ENCODE peak calls at places on chromosomes 3 and 15, in five cellular contexts. P is neural crest cell, V is endothelial cell, W is progenitor cell of endocrine pancreas, R is GM13976. O is an unnamed sample.

GRCh38 chr15:39573844-39574243 is 7.0 kb upstream of the THBS1 start:
- DNase-seq in W (no peak), P (no peak), R (no peak), V (no peak), O (no peak)

GRCh38 chr3:176807938-176808337 is 389.3 kb downstream of the TBL1XR1 start:
- DNase-seq in V (no peak), R (no peak), W (no peak), P (no peak), O (no peak)

GRCh38 chr15:63974036-63974435 is 72.2 kb downstream of the DAPK2 start:
- DNase-seq in P (no peak), W (no peak), V (no peak), R (no peak), O (no peak)

GRCh38 chr3:94001191-94001590 is 21.2 kb downstream of the ARL13B start:
- DNase-seq in V (no peak), P (no peak), W (no peak), R (no peak), O (no peak)

GRCh38 chr15:57158997-57159668 is 217.2 kb upstream of the CGNL1 start:
- DNase-seq in P (no peak), R (no peak), V (no peak), W (no peak), O (no peak)

GRCh38 chr3:8589880-8590556 is 54.6 kb downstream of the SSUH2 start:
- DNase-seq in V (no peak), P (no peak), W (no peak), R (no peak), O (no peak)

GRCh38 chr3:146091397-146091796 is 69.6 kb downstream of the PLOD2 start:
- DNase-seq in V (no peak), P (no peak), R (no peak), W (no peak), O (no peak)

GRCh38 chr3:101936419-101937331 is 87.4 kb downstream of the NFKBIZ start:
- DNase-seq in R (peak), W (no peak), V (no peak), P (no peak), O (no peak)

GRCh38 chr15:100895721-100896120 is 16.1 kb downstream of the ALDH1A3 start:
- DNase-seq in W (no peak), V (no peak), P (no peak), R (no peak), O (no peak)

GRCh38 chr15:99306694-99307338 is 55.5 kb downstream of the LRRC28 start:
- DNase-seq in W (no peak), P (no peak), R (no peak), V (no peak), O (no peak)

GRCh38 chr3:10408680-10409079 is 87.8 kb upstream of the SEC13 start:
- DNase-seq in W (no peak), P (no peak), R (no peak), V (no peak), O (no peak)

GRCh38 chr15:38796589-38796988 is 232.0 kb upstream of the RASGRP1 start:
- DNase-seq in V (no peak), W (no peak), R (no peak), P (no peak), O (no peak)

GRCh38 chr15:71337197-71337845 is 222.1 kb downstream of the THSD4 start:
- DNase-seq in W (no peak), V (no peak), R (no peak), P (no peak), O (no peak)

GRCh38 chr3:56837196-56837955 is 35.6 kb upstream of the ARHGEF3 start:
- DNase-seq in R (no peak), P (no peak), W (no peak), V (no peak), O (no peak)

GRCh38 chr3:11221818-11222217 is 50.4 kb upstream of the ATG7 start:
- DNase-seq in V (no peak), W (no peak), P (no peak), R (no peak), O (no peak)

GRCh38 chr15:74277245-74277644 is 41.1 kb downstream of the CCDC33 start:
- DNase-seq in R (no peak), V (no peak), P (no peak), W (no peak), O (no peak)

GRCh38 chr15:96551196-96551595 is 220.7 kb downstream of the NR2F2 start:
- DNase-seq in P (no peak), R (no peak), V (no peak), W (no peak), O (no peak)

GRCh38 chr3:71104090-71104489 is 479.4 kb downstream of the FOXP1 start:
- DNase-seq in W (no peak), P (no peak), R (no peak), V (no peak), O (no peak)

GRCh38 chr15:90309050-90309449 is 43.0 kb upstream of the ZNF774 start:
- DNase-seq in W (no peak), P (no peak), V (no peak), R (no peak), O (no peak)

GRCh38 chr3:147419062-147419701 is 10.0 kb downstream of the ZIC1 start:
- DNase-seq in V (peak), P (peak), R (peak), W (no peak), O (peak)

GRCh38 chr15:65578904-65579728 is 31.8 kb downstream of the INTS14 start:
- DNase-seq in P (no peak), W (no peak), R (no peak), V (peak), O (no peak)

GRCh38 chr3:147655236-147655635 is 246.1 kb downstream of the ZIC1 start:
- DNase-seq in W (no peak), P (no peak), R (no peak), V (no peak), O (no peak)

GRCh38 chr3:15659254-15659975 is 57.9 kb downstream of the BTD start:
- DNase-seq in W (no peak), R (no peak), V (no peak), P (no peak), O (no peak)

GRCh38 chr3:125123455-125123854 is 67.7 kb upstream of the HEG1 start:
- DNase-seq in W (no peak), V (no peak), P (no peak), R (no peak), O (no peak)

GRCh38 chr15:40902605-40903561 is 8.6 kb downstream of the VPS18 start:
- DNase-seq in P (no peak), V (no peak), R (no peak), W (no peak), O (no peak)

GRCh38 chr3:153503873-153504272 is 341.8 kb downstream of the RAP2B start:
- DNase-seq in R (no peak), P (no peak), V (no peak), W (no peak), O (no peak)

GRCh38 chr15:68369931-68370767 is 61.8 kb downstream of the ITGA11 start:
- DNase-seq in W (no peak), P (no peak), V (no peak), R (no peak), O (no peak)

GRCh38 chr3:38116471-38117162 is 20.3 kb downstream of the ACAA1 start:
- DNase-seq in P (no peak), R (no peak), V (no peak), W (no peak), O (no peak)
- TF ChIP-seq CTCF in P (no peak), R (no peak), V (no peak), W (no peak), O (no peak)

GRCh38 chr3:128605091-128606046 is 45.2 kb downstream of the RPN1 start:
- DNase-seq in V (no peak), R (no peak), W (no peak), P (no peak), O (no peak)
- TF ChIP-seq CTCF in V (no peak), R (no peak), W (no peak), P (no peak), O (no peak)

DNA sequence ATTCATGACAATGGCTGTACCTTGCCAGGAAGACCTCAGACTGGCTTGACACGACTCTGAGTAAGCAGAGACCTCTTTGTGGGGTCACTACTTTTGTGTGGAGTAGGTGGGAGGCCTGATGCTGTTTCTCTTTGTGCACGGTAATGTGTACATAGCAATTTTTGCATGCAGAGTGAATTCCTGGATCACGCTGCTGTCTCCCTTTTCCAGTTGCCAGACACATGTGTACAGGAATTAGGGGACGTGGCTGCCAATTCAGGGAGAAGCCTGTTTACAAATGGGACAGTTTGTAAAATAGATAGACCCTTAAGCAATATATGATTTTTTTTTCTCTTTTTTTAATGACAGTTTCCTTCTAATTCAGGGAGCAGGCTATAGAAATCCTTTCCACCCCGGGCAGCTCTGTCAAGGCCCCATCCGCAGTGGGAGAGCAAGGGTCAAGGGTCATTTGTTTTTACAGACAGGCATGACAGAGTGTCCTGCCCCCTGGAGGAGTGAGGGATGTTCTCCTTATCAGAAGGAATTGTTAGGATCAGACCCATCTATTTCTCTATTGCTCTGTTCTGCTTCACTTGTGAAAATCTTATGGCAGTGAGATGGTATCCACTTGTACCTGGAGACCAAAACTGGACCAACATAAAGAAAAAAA is 4.7 kb downstream of the CACNA1D start:
- DNase-seq in V (no peak), W (no peak), R (no peak), P (no peak), O (no peak)
- TF ChIP-seq CTCF in V (peak), W (no peak), R (no peak), P (no peak), O (no peak)

DNA sequence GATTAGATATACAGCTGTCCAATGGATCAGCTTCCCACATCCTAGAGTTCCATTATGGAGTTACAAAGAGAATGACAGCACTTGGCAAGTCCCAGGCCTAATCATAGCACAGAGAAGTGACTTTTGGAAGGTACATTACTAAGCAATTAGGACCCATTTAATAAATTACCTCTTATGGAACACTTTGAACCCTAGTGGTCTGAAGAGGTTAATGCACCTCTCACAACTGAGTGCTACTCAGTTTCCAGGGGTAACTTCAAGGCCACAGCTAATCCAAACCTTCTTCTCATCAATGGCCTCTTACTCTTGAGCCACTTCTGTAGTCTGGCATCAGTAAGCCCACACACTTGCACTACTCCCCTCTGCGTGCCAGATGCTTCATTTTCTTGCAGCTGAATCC is 34.9 kb upstream of the MEIS2 start:
- DNase-seq in R (no peak), V (no peak), P (no peak), W (no peak), O (no peak)
- TF ChIP-seq CTCF in R (no peak), V (peak), P (peak), W (peak), O (peak)

GRCh38 chr3:149523899-149524298 is 49.4 kb downstream of the TM4SF4 start:
- DNase-seq in V (no peak), W (no peak), R (no peak), P (no peak), O (no peak)

GRCh38 chr3:149528344-149528657 is 53.8 kb downstream of the TM4SF4 start:
- DNase-seq in W (no peak), P (no peak), V (no peak), R (no peak), O (no peak)

GRCh38 chr3:149532463-149533180 is 58.1 kb downstream of the TM4SF4 start:
- DNase-seq in P (no peak), R (peak), W (no peak), V (no peak), O (no peak)

GRCh38 chr3:149529099-149529498 is 54.6 kb downstream of the TM4SF4 start:
- DNase-seq in W (no peak), V (no peak), R (no peak), P (no peak), O (no peak)

DNA sequence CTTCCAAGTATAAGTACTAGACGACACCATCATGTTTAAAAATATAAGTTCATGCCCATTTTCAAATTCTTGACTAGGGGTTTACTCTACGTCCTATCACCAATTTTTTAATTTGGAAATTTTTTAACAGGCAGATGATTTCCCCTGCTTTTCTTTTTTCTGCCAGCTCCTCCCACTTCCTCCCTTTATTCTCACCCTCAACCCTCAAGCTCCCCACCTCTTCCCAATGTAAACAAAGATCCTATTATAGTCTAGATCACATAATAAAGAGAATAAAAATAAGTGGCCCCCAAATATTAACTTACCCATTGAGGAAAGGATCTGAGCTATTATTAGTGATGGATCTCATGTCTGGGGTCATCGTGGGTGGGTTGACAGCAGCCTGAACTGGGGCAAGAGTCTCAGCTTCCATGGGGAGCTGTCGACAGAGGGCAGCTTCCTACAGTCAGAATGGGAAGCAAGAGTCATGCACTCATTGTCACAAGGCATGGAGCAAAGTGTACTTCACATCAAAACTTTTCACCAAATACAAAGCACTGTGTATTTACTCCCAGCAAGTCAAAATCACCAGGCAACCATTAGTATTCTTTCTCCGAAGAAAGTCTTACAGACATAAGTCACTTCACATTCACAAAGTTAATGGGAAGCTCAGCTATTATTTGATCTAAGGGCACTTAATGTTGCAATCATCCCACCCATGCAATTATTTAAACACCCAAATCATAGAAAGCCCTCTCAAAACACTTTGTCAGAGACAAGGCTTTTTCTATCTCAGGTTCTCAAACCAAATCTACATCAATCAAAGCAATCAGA is 53.2 kb downstream of the TM4SF4 start:
- DNase-seq in P (no peak), V (peak), R (no peak), W (no peak), O (no peak)
- TF ChIP-seq CTCF in P (no peak), V (no peak), R (no peak), W (peak), O (peak)

DNA sequence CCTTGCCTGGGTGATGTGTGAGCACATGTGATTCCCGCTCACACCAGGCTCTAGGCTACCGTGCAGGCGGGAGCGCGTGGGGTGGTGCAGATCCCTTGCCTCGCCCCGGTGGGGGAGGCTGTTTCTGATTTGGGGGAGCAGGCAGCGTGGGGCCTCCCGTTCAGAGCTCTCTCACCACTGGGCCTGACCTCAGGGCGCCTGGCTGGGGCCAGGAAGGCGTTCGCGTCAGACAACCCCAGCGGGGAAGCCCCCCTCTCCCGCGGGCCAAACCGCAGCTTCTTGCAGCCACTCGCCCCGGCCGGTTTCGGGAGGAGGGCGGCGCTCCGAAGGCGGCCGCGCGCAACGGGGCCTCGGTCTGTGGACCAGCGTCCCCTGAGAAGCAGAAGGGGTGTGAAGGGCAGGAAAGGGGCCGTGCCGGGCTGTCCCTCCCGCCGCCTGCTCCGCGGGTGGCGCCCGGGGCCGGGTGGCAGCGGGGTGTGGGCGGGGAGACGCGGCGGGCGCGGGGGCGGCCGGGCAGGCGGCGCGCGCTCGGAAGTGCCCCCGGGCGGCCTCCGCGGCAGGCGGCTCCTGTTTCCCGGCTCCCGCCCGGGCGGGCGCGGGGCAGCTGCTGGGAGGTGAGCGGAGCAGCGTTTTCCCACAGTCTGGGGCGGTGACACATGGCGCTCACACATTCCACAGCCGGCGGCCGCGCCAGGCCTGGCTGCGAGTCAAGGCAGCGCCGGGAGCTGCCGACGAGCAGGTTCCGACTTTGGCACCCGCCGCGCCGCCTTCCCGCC is 65.1 kb upstream of the HES1 start:
- DNase-seq in P (peak), R (peak), V (peak), W (peak), O (peak)
- TF ChIP-seq CTCF in P (no peak), R (no peak), V (no peak), W (no peak), O (no peak)

DNA sequence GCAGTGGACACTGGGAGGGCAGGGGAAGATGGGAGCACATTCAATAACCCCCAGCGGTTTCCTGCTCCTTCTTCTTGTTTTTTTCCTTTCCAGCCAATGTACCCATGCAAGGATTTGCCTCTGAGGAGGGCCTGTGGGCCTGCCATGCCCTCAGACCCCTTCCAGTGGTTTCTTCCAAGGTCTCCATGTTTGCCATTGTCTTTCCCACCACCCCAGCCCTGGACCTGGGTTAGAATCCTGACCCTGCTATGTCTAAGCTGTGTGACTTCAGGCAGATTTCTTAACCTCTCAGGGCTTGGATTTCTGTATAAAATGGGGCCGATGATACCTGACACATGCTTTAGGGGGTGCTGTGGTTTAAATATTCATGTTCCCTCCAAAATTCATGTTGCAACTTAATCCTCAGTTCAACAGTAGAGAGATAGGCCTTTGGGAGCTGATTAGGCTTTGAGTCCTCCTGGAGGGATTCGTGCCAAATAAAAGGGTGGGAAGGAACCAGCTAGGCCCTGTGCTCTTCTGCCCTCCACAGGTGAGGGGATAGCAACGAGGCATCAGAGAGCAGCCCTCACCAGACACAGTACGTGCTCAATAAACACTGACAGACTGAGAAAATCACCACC is 46.3 kb upstream of the FLNB start:
- DNase-seq in W (no peak), P (no peak), V (no peak), R (no peak), O (no peak)
- TF ChIP-seq CTCF in W (peak), P (peak), V (peak), R (peak), O (peak)

GRCh38 chr3:50155491-50155878 is 361 bp downstream of the SEMA3F start:
- DNase-seq in V (no peak), R (no peak), P (no peak), W (no peak), O (no peak)
- TF ChIP-seq CTCF in V (no peak), R (no peak), P (no peak), W (no peak), O (no peak)

O was measured in type B pancreatic cell.